ENCODE peak calls at places on chromosomes 4 and X, in five cellular contexts. X is SK-N-MC; E is CD4-positive, alpha-beta memory T cell; A is DMS 273 treated with DMSO at 0.1 percent for 48 hours; Z is MCF 10A. Y is an unnamed sample.

GRCh38 chr4:94550352-94550751 is 98.6 kb downstream of the PDLIM5 start:
- DNase-seq in X (no peak), E (no peak), A (no peak), Z (no peak), Y (no peak)

GRCh38 chrX:74451450-74452198 is 30.3 kb downstream of the SLC16A2 start:
- DNase-seq in X (no peak), E (no peak), A (no peak), Z (no peak), Y (no peak)

GRCh38 chrX:153900806-153901752 is 3.4 kb upstream of the AVPR2 start:
- DNase-seq in X (peak; percentile 48), E (peak; percentile 65), A (peak; percentile 94), Z (peak; percentile 76), Y (peak; percentile 76)

GRCh38 chr4:46648088-46648744 is 258.3 kb upstream of the GABRA2 start:
- DNase-seq in X (peak; percentile 24), E (no peak), A (no peak), Z (peak; percentile 81), Y (peak; percentile 95)

GRCh38 chr4:88456757-88457306 is at the start of gene HERC5:
- DNase-seq in X (peak; percentile 53), E (peak; percentile 95), A (peak; percentile 66), Z (peak; percentile 95), Y (peak; percentile 92)

GRCh38 chr4:138010639-138011038 is 231.5 kb downstream of the SLC7A11 start:
- DNase-seq in X (no peak), E (no peak), A (no peak), Z (no peak), Y (no peak)

GRCh38 chr4:95215991-95216605 is 332.7 kb downstream of the UNC5C start:
- DNase-seq in X (peak; percentile 40), E (no peak), A (no peak), Z (peak; percentile 15), Y (no peak)

GRCh38 chrX:46444011-46444410 is 101.2 kb downstream of the ZNF674 start:
- DNase-seq in X (no peak), E (no peak), A (no peak), Z (peak; percentile 54), Y (peak; percentile 11)

GRCh38 chr4:124974163-124974562 is 261.6 kb upstream of the ANKRD50 start:
- DNase-seq in X (no peak), E (no peak), A (no peak), Z (no peak), Y (no peak)

GRCh38 chr4:88097781-88098180 is 60.7 kb downstream of the ABCG2 start:
- DNase-seq in X (no peak), E (no peak), A (no peak), Z (no peak), Y (no peak)

GRCh38 chrX:46072372-46072771 is 472.8 kb downstream of the ZNF674 start:
- DNase-seq in X (no peak), E (no peak), A (no peak), Z (no peak), Y (no peak)

GRCh38 chrX:63250253-63250868 is 100.8 kb downstream of the SPIN4 start:
- DNase-seq in X (peak; percentile 56), E (peak; percentile 59), A (no peak), Z (peak; percentile 81), Y (no peak)

GRCh38 chr4:151905197-151905596 is 144.4 kb upstream of the GATB start:
- DNase-seq in X (no peak), E (no peak), A (no peak), Z (no peak), Y (no peak)